ENCODE peak calls at places on chromosomes 3 and 15, in five cellular contexts. D is HepG2, J is GM12878, Z is H1, G is NT2/D1. I is an unnamed sample.
A peak's percentile ranks its signal among the peaks of the same experiment; 100 is the strongest.

GRCh38 chr3:29255854-29256696 is 24.8 kb upstream of the RBMS3 start:
- DNase-seq in D (no peak), J (no peak), Z (no peak), G (no peak), I (no peak)

GRCh38 chr3:152466784-152467183 is 198.1 kb downstream of the MBNL1 start:
- DNase-seq in D (peak; percentile 51), J (no peak), Z (no peak), G (no peak), I (peak; percentile 18)

GRCh38 chr15:101017041-101017754 is 98.0 kb downstream of the LRRK1 start:
- DNase-seq in D (no peak), J (no peak), Z (peak; percentile 55), G (no peak), I (no peak)

GRCh38 chr3:141913150-141913811 is 36.8 kb downstream of the ATP1B3 start:
- DNase-seq in D (peak; percentile 62), J (peak; percentile 19), Z (no peak), G (peak; percentile 33), I (peak; percentile 56)

GRCh38 chr15:69318033-69318432 is 19.3 kb downstream of the PAQR5 start:
- DNase-seq in D (no peak), J (no peak), Z (no peak), G (no peak), I (no peak)

GRCh38 chr15:32851619-32852416 is 134.0 kb downstream of the GREM1 start:
- DNase-seq in D (no peak), J (no peak), Z (no peak), G (no peak), I (no peak)

GRCh38 chr15:75430259-75430658 is 21.2 kb downstream of the SIN3A start:
- DNase-seq in D (no peak), J (no peak), Z (no peak), G (no peak), I (no peak)

GRCh38 chr15:70098461-70099166 is 897 bp upstream of the TLE3 start:
- DNase-seq in D (peak; percentile 86), J (no peak), Z (peak; percentile 83), G (no peak), I (no peak)

GRCh38 chr3:186425788-186426730 is 64.0 kb upstream of the DGKG start:
- DNase-seq in D (no peak), J (no peak), Z (peak; percentile 42), G (peak; percentile 30), I (peak; percentile 18)

GRCh38 chr15:22229971-22230815 is 149.9 kb downstream of the OR4M2 start:
- DNase-seq in D (no peak), J (no peak), Z (no peak), G (no peak), I (no peak)

GRCh38 chr3:113664523-113665094 is 31.8 kb downstream of the USF3 start:
- DNase-seq in D (peak; percentile 25), J (no peak), Z (no peak), G (no peak), I (no peak)

GRCh38 chr15:19987389-19988048 is 554.1 kb downstream of the GOLGA6L6 start:
- DNase-seq in D (peak; percentile 15), J (no peak), Z (peak; percentile 47), G (peak; percentile 30), I (peak; percentile 6)

GRCh38 chr15:74461847-74462511 is 1.0 kb upstream of the UBL7 start:
- DNase-seq in D (no peak), J (no peak), Z (no peak), G (no peak), I (peak; percentile 19)

GRCh38 chr15:78838480-78838879 is 27.2 kb upstream of the ADAMTS7 start:
- DNase-seq in D (no peak), J (no peak), Z (no peak), G (no peak), I (no peak)

GRCh38 chr15:85749261-85750151 is 45.2 kb downstream of the KLHL25 start:
- DNase-seq in D (no peak), J (no peak), Z (peak; percentile 48), G (no peak), I (no peak)

GRCh38 chr15:74144153-74144775 is 13.9 kb downstream of the ISLR2 start:
- DNase-seq in D (peak; percentile 23), J (no peak), Z (no peak), G (no peak), I (peak; percentile 39)

GRCh38 chr3:184320099-184320445 is 5.7 kb downstream of the EIF4G1 start:
- DNase-seq in D (peak; percentile 34), J (no peak), Z (no peak), G (no peak), I (no peak)

GRCh38 chr3:150528359-150528797 is 17.9 kb downstream of the SERP1 start:
- DNase-seq in D (no peak), J (no peak), Z (no peak), G (no peak), I (no peak)

GRCh38 chr15:68177747-68178146 is 27.4 kb downstream of the CALML4 start:
- DNase-seq in D (no peak), J (no peak), Z (no peak), G (no peak), I (no peak)

GRCh38 chr3:99128740-99129505 is 227.4 kb upstream of the DCBLD2 start:
- DNase-seq in D (no peak), J (no peak), Z (no peak), G (no peak), I (no peak)

GRCh38 chr3:18246336-18247060 is 178.6 kb downstream of the SATB1 start:
- DNase-seq in D (no peak), J (no peak), Z (no peak), G (no peak), I (no peak)

GRCh38 chr3:16277471-16277870 is 12.5 kb downstream of the OXNAD1 start:
- DNase-seq in D (no peak), J (no peak), Z (no peak), G (no peak), I (no peak)

GRCh38 chr15:99212401-99212800 is 37.0 kb downstream of the TTC23 start:
- DNase-seq in D (no peak), J (no peak), Z (no peak), G (no peak), I (no peak)

GRCh38 chr3:111667621-111668239 is 72.6 kb upstream of the ZBED2 start:
- DNase-seq in D (no peak), J (peak; percentile 69), Z (no peak), G (no peak), I (no peak)

GRCh38 chr3:13379191-13379830 is 40.8 kb downstream of the NUP210 start:
- DNase-seq in D (no peak), J (no peak), Z (no peak), G (no peak), I (no peak)

GRCh38 chr3:101643861-101644613 is 32.9 kb downstream of the ZBTB11 start:
- DNase-seq in D (no peak), J (no peak), Z (no peak), G (no peak), I (no peak)

GRCh38 chr15:67745059-67745993 is 80.0 kb upstream of the SKOR1 start:
- DNase-seq in D (no peak), J (no peak), Z (no peak), G (no peak), I (no peak)

GRCh38 chr3:52435246-52436101 is 9.4 kb downstream of the SEMA3G start:
- DNase-seq in D (no peak), J (no peak), Z (no peak), G (no peak), I (no peak)
- TF ChIP-seq SUZ12 in D (no peak), J (no peak), Z (no peak), G (no peak), I (no peak)

GRCh38 chr3:178078933-178079332 is 457.3 kb upstream of the KCNMB2 start:
- DNase-seq in D (no peak), J (no peak), Z (no peak), G (no peak), I (no peak)
- TF ChIP-seq SUZ12 in D (no peak), J (no peak), Z (no peak), G (no peak), I (no peak)

DNA sequence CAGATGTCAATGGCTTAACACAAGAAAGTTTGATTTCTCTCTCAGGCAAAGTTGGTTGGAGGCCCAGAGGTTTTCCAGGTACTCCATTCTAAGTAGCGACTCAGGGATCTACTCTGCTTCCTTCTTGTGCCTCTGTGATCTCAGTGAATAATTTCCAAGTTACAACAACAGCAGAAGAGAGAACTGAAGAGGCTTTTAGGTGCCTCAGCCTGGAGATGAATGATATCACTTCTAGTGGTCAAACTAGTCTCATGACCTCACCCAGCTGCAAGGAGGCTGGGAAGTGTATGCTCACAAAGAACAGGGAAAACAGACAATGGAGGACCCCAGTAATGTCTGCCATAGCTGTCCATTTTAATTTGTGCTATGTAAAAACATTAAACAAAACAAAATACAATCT is 4.6 kb upstream of the PRICKLE2 start:
- DNase-seq in D (no peak), J (no peak), Z (no peak), G (no peak), I (no peak)
- TF ChIP-seq SUZ12 in D (no peak), J (no peak), Z (no peak), G (no peak), I (no peak)

DNA sequence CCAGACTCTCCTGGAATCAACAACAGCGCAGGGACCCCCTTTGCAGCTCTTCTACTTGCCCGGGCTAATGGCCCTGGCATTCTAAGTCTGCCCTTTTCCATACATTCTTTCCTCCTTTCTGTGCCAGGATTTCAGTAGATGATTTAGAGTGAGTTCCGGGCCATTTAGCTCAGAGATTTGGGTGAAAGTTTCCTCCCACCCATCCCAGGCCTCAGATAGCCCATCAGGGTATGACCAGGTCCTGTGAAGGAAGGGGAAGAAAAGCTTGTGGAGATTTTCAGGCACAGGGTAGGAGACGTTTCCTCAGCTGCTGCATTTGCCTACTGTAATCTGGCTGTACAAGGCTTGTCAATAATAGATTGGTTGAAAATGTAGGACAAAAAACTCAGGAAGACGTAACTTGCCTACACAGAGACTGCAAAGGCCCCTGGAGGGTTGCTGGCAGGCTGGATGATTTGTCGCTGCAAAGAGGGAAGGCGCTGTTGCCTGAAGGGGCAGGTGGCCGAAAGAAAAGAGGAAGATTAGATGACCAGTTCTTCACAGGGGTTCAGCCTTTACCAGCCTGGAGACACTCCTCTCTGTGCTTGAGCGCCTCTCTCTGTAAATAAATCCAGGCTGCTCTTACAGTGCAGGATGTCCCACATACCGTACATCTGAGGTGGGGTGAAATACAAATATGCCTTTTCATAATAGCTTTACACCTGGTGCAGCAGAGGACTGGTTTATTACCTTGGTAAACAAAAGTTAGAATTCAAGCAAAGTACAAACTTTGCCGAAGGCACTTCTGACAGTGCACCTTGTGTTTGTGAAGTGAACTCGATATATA is 63.4 kb upstream of the BCL6 start:
- DNase-seq in D (peak; percentile 82), J (no peak), Z (no peak), G (no peak), I (no peak)
- TF ChIP-seq SUZ12 in D (no peak), J (no peak), Z (no peak), G (no peak), I (no peak)

GRCh38 chr15:29540479-29540878 is 270.9 kb upstream of the NSMCE3 start:
- DNase-seq in D (no peak), J (no peak), Z (no peak), G (no peak), I (no peak)

GRCh38 chr15:29539736-29540135 is 270.1 kb upstream of the NSMCE3 start:
- DNase-seq in D (no peak), J (no peak), Z (no peak), G (no peak), I (no peak)

GRCh38 chr15:29541309-29541708 is 271.7 kb upstream of the NSMCE3 start:
- DNase-seq in D (no peak), J (no peak), Z (no peak), G (no peak), I (no peak)

GRCh38 chr15:29535952-29536351 is 266.3 kb upstream of the NSMCE3 start:
- DNase-seq in D (no peak), J (no peak), Z (no peak), G (no peak), I (no peak)

GRCh38 chr15:29538110-29538509 is 268.5 kb upstream of the NSMCE3 start:
- DNase-seq in D (no peak), J (no peak), Z (no peak), G (no peak), I (no peak)
- TF ChIP-seq SUZ12 in D (no peak), J (no peak), Z (no peak), G (no peak), I (no peak)